ENCODE peak calls at places on chromosomes 13 and 19, in six cellular contexts. One of them, this sample, is unnamed.

GRCh38 chr13:112652512-112653458 is 37.1 kb upstream of the ATP11A start:
- DNase-seq in choroid plexus epithelial cell: no peak
- DNase-seq in epithelial cell of proximal tubule: no peak
- DNase-seq in left ventricle myocardium inferior: no peak
- DNase-seq in dorsolateral prefrontal cortex: no peak
- DNase-seq in CD8-positive, alpha-beta memory T cell: no peak
- DNase-seq in this sample: no peak

GRCh38 chr13:31797154-31797775 is 57.9 kb downstream of the RXFP2 start:
- DNase-seq in left ventricle myocardium inferior: no peak
- DNase-seq in epithelial cell of proximal tubule: no peak
- DNase-seq in CD8-positive, alpha-beta memory T cell: no peak
- DNase-seq in dorsolateral prefrontal cortex: no peak
- DNase-seq in choroid plexus epithelial cell: peak; percentile 54
- DNase-seq in this sample: peak; percentile 65

GRCh38 chr19:53182202-53182601 is 11.0 kb downstream of the ZNF665 start:
- DNase-seq in left ventricle myocardium inferior: no peak
- DNase-seq in CD8-positive, alpha-beta memory T cell: no peak
- DNase-seq in choroid plexus epithelial cell: peak; percentile 79
- DNase-seq in epithelial cell of proximal tubule: no peak
- DNase-seq in dorsolateral prefrontal cortex: no peak
- DNase-seq in this sample: no peak

GRCh38 chr13:95530178-95530577 is 22.3 kb upstream of the CLDN10 start:
- DNase-seq in CD8-positive, alpha-beta memory T cell: no peak
- DNase-seq in left ventricle myocardium inferior: no peak
- DNase-seq in choroid plexus epithelial cell: peak; percentile 41
- DNase-seq in epithelial cell of proximal tubule: peak; percentile 72
- DNase-seq in dorsolateral prefrontal cortex: no peak
- DNase-seq in this sample: peak; percentile 11

GRCh38 chr13:21528616-21529015 is 69.5 kb upstream of the ZDHHC20 start:
- DNase-seq in dorsolateral prefrontal cortex: no peak
- DNase-seq in left ventricle myocardium inferior: no peak
- DNase-seq in CD8-positive, alpha-beta memory T cell: no peak
- DNase-seq in choroid plexus epithelial cell: peak; percentile 67
- DNase-seq in epithelial cell of proximal tubule: peak; percentile 42
- DNase-seq in this sample: peak; percentile 86

GRCh38 chr19:1101337-1101698 is 2.5 kb upstream of the GPX4 start:
- DNase-seq in CD8-positive, alpha-beta memory T cell: no peak
- DNase-seq in left ventricle myocardium inferior: no peak
- DNase-seq in choroid plexus epithelial cell: no peak
- DNase-seq in dorsolateral prefrontal cortex: no peak
- DNase-seq in epithelial cell of proximal tubule: no peak
- DNase-seq in this sample: no peak

GRCh38 chr19:35715981-35716734 is 1.6 kb upstream of the KMT2B start:
- DNase-seq in choroid plexus epithelial cell: peak; percentile 41
- DNase-seq in epithelial cell of proximal tubule: no peak
- DNase-seq in left ventricle myocardium inferior: peak; percentile 70
- DNase-seq in dorsolateral prefrontal cortex: peak; percentile 65
- DNase-seq in CD8-positive, alpha-beta memory T cell: no peak
- DNase-seq in this sample: peak; percentile 36

GRCh38 chr19:49746206-49746958 is 16.7 kb downstream of the TSKS start:
- DNase-seq in CD8-positive, alpha-beta memory T cell: peak; percentile 55
- DNase-seq in choroid plexus epithelial cell: peak; percentile 64
- DNase-seq in left ventricle myocardium inferior: peak; percentile 38
- DNase-seq in epithelial cell of proximal tubule: no peak
- DNase-seq in dorsolateral prefrontal cortex: no peak
- DNase-seq in this sample: peak; percentile 32

GRCh38 chr13:99218126-99218525 is 17.5 kb downstream of the UBAC2 start:
- DNase-seq in epithelial cell of proximal tubule: no peak
- DNase-seq in dorsolateral prefrontal cortex: no peak
- DNase-seq in CD8-positive, alpha-beta memory T cell: no peak
- DNase-seq in left ventricle myocardium inferior: no peak
- DNase-seq in choroid plexus epithelial cell: no peak
- DNase-seq in this sample: no peak

GRCh38 chr19:29708553-29709439 is 6.3 kb downstream of the C19orf12 start:
- DNase-seq in epithelial cell of proximal tubule: peak; percentile 64
- DNase-seq in left ventricle myocardium inferior: peak; percentile 49
- DNase-seq in choroid plexus epithelial cell: peak; percentile 46
- DNase-seq in dorsolateral prefrontal cortex: no peak
- DNase-seq in CD8-positive, alpha-beta memory T cell: no peak
- DNase-seq in this sample: no peak

GRCh38 chr13:30125422-30126073 is 181.8 kb downstream of the KATNAL1 start:
- DNase-seq in epithelial cell of proximal tubule: peak; percentile 91
- DNase-seq in CD8-positive, alpha-beta memory T cell: no peak
- DNase-seq in dorsolateral prefrontal cortex: no peak
- DNase-seq in choroid plexus epithelial cell: peak; percentile 96
- DNase-seq in left ventricle myocardium inferior: no peak
- DNase-seq in this sample: peak; percentile 93

GRCh38 chr13:48709213-48709612 is 55.5 kb downstream of the CYSLTR2 start:
- DNase-seq in dorsolateral prefrontal cortex: no peak
- DNase-seq in epithelial cell of proximal tubule: no peak
- DNase-seq in CD8-positive, alpha-beta memory T cell: no peak
- DNase-seq in left ventricle myocardium inferior: no peak
- DNase-seq in choroid plexus epithelial cell: no peak
- DNase-seq in this sample: no peak

GRCh38 chr13:93900735-93901134 is 578.7 kb downstream of the DCT start:
- DNase-seq in epithelial cell of proximal tubule: no peak
- DNase-seq in dorsolateral prefrontal cortex: no peak
- DNase-seq in choroid plexus epithelial cell: peak; percentile 64
- DNase-seq in left ventricle myocardium inferior: no peak
- DNase-seq in CD8-positive, alpha-beta memory T cell: no peak
- DNase-seq in this sample: peak; percentile 11

GRCh38 chr13:94031609-94032008 is 447.9 kb downstream of the DCT start:
- DNase-seq in epithelial cell of proximal tubule: no peak
- DNase-seq in dorsolateral prefrontal cortex: no peak
- DNase-seq in CD8-positive, alpha-beta memory T cell: no peak
- DNase-seq in left ventricle myocardium inferior: no peak
- DNase-seq in choroid plexus epithelial cell: peak; percentile 20
- DNase-seq in this sample: no peak

GRCh38 chr19:2180881-2181617 is 17.3 kb downstream of the DOT1L start:
- DNase-seq in left ventricle myocardium inferior: no peak
- DNase-seq in choroid plexus epithelial cell: no peak
- DNase-seq in CD8-positive, alpha-beta memory T cell: no peak
- DNase-seq in dorsolateral prefrontal cortex: no peak
- DNase-seq in epithelial cell of proximal tubule: no peak
- DNase-seq in this sample: no peak

GRCh38 chr19:29714953-29715694 is at the start of gene C19orf12:
- DNase-seq in CD8-positive, alpha-beta memory T cell: peak; percentile 68
- DNase-seq in epithelial cell of proximal tubule: no peak
- DNase-seq in choroid plexus epithelial cell: peak; percentile 30
- DNase-seq in dorsolateral prefrontal cortex: peak; percentile 58
- DNase-seq in left ventricle myocardium inferior: peak; percentile 64
- DNase-seq in this sample: peak; percentile 42

GRCh38 chr13:98746968-98747367 is 5.5 kb downstream of the SLC15A1 start:
- DNase-seq in dorsolateral prefrontal cortex: no peak
- DNase-seq in choroid plexus epithelial cell: peak; percentile 34
- DNase-seq in CD8-positive, alpha-beta memory T cell: no peak
- DNase-seq in left ventricle myocardium inferior: no peak
- DNase-seq in epithelial cell of proximal tubule: peak; percentile 67
- DNase-seq in this sample: peak; percentile 37

GRCh38 chr19:10882108-10882457 is 10.7 kb downstream of the CARM1 start:
- DNase-seq in choroid plexus epithelial cell: no peak
- DNase-seq in CD8-positive, alpha-beta memory T cell: no peak
- DNase-seq in left ventricle myocardium inferior: peak; percentile 48
- DNase-seq in epithelial cell of proximal tubule: no peak
- DNase-seq in dorsolateral prefrontal cortex: no peak
- DNase-seq in this sample: no peak

GRCh38 chr19:53903055-53903680 is 5.9 kb upstream of the CACNG7 start:
- DNase-seq in epithelial cell of proximal tubule: no peak
- DNase-seq in CD8-positive, alpha-beta memory T cell: peak; percentile 65
- DNase-seq in dorsolateral prefrontal cortex: no peak
- DNase-seq in left ventricle myocardium inferior: no peak
- DNase-seq in choroid plexus epithelial cell: peak; percentile 55
- DNase-seq in this sample: no peak

GRCh38 chr19:46731007-46731501 is 14.1 kb upstream of the PRKD2 start:
- DNase-seq in CD8-positive, alpha-beta memory T cell: no peak
- DNase-seq in left ventricle myocardium inferior: no peak
- DNase-seq in dorsolateral prefrontal cortex: no peak
- DNase-seq in epithelial cell of proximal tubule: no peak
- DNase-seq in choroid plexus epithelial cell: peak; percentile 93
- DNase-seq in this sample: peak; percentile 78

DNA sequence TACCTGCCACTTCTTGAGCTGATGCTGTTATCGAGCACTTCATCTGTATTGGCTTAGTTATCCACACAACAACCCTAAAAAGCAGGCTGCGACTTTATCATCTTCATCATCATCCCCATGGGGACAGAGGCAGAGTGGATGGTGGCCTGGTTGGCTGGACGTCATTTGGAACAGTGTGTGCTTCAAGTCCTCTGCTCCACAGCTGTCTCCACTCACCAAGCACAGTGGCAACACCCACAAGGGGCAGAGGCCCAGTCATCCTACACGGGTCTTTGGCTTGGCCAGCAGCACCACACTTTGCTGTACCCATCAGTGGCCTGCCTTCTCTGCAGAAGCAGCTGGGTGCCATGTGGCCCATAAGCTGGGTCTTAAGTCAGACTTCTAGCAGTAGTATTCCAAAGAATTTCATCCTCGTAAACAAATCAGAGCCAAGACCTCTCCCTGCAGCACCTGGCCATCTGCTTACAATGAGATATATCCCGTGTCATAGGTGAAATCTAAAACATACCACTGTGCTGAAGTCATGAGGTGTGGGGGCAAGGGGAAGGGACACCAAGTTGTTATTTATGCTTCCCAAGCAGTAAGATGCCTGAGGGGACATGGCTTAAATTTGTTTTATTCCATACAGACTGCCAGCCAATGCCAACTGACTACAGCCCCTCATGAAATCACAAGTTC is 47.9 kb upstream of the EPHX3 start:
- DNase-seq in epithelial cell of proximal tubule: no peak
- DNase-seq in choroid plexus epithelial cell: no peak
- DNase-seq in left ventricle myocardium inferior: peak; percentile 69
- DNase-seq in CD8-positive, alpha-beta memory T cell: no peak
- DNase-seq in dorsolateral prefrontal cortex: no peak
- DNase-seq in this sample: peak; percentile 67
- H3K4me3 ChIP-seq in epithelial cell of proximal tubule: no peak overlapping the region
- H3K4me3 ChIP-seq in choroid plexus epithelial cell: no peak overlapping the region
- H3K4me3 ChIP-seq in left ventricle myocardium inferior: peak overlapping the region; percentile 12
- H3K4me3 ChIP-seq in CD8-positive, alpha-beta memory T cell: no peak overlapping the region
- H3K4me3 ChIP-seq in dorsolateral prefrontal cortex: no peak overlapping the region
- H3K4me3 ChIP-seq in this sample: no peak overlapping the region

DNA sequence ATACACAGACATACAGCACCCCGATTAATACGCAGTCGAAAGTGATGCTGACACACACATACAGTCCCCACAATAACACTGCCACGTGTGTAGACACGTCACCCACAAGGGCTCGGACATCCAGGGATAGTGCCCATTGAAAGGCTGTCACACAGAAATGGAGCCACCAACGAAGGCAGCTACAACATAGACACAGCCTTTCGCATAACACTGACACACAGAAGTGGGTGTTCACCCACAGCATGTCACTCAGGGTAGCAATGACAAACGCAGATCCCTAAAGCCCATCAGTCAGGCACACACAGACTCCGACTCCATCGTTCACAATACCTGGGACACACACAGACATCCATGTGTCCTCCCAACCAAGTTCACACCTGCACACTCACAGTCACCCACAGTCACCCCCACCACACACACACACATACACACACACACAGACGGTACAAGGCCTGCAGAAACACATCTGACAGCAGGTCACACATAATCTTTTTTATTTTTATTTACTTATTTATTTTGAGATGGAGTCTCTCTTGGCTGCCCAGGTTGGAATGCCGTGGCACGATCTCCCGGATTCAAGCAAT is 10.4 kb upstream of the NANOS3 start:
- DNase-seq in epithelial cell of proximal tubule: no peak
- DNase-seq in CD8-positive, alpha-beta memory T cell: no peak
- DNase-seq in choroid plexus epithelial cell: no peak
- DNase-seq in dorsolateral prefrontal cortex: peak; percentile 53
- DNase-seq in left ventricle myocardium inferior: no peak
- DNase-seq in this sample: no peak
- H3K4me3 ChIP-seq in epithelial cell of proximal tubule: peak overlapping the region; percentile 60
- H3K4me3 ChIP-seq in CD8-positive, alpha-beta memory T cell: peak overlapping the region; percentile 23
- H3K4me3 ChIP-seq in choroid plexus epithelial cell: peak overlapping the region; percentile 57
- H3K4me3 ChIP-seq in dorsolateral prefrontal cortex: peak overlapping the region; percentile 76
- H3K4me3 ChIP-seq in left ventricle myocardium inferior: peak overlapping the region; percentile 85
- H3K4me3 ChIP-seq in this sample: peak overlapping the region; percentile 63

GRCh38 chr19:39970674-39971379 is at the start of gene PSMC4:
- DNase-seq in epithelial cell of proximal tubule: peak; percentile 94
- DNase-seq in choroid plexus epithelial cell: peak; percentile 100
- DNase-seq in left ventricle myocardium inferior: peak; percentile 97
- DNase-seq in CD8-positive, alpha-beta memory T cell: peak; percentile 99
- DNase-seq in dorsolateral prefrontal cortex: peak; percentile 97
- DNase-seq in this sample: peak; percentile 99
- H3K4me3 ChIP-seq in epithelial cell of proximal tubule: peak within 1 kb of the TSS; percentile 83
- H3K4me3 ChIP-seq in choroid plexus epithelial cell: peak within 1 kb of the TSS; percentile 76
- H3K4me3 ChIP-seq in left ventricle myocardium inferior: peak within 1 kb of the TSS; percentile 84
- H3K4me3 ChIP-seq in CD8-positive, alpha-beta memory T cell: peak within 1 kb of the TSS; percentile 84
- H3K4me3 ChIP-seq in dorsolateral prefrontal cortex: peak within 1 kb of the TSS; percentile 95
- H3K4me3 ChIP-seq in this sample: peak within 1 kb of the TSS; percentile 91

GRCh38 chr13:97002581-97002980 is 8.3 kb upstream of the OXGR1 start:
- DNase-seq in epithelial cell of proximal tubule: no peak
- DNase-seq in left ventricle myocardium inferior: no peak
- DNase-seq in dorsolateral prefrontal cortex: no peak
- DNase-seq in CD8-positive, alpha-beta memory T cell: no peak
- DNase-seq in choroid plexus epithelial cell: no peak
- DNase-seq in this sample: no peak
- H3K4me3 ChIP-seq in epithelial cell of proximal tubule: no peak overlapping the region
- H3K4me3 ChIP-seq in left ventricle myocardium inferior: no peak overlapping the region
- H3K4me3 ChIP-seq in dorsolateral prefrontal cortex: no peak overlapping the region
- H3K4me3 ChIP-seq in CD8-positive, alpha-beta memory T cell: no peak overlapping the region
- H3K4me3 ChIP-seq in choroid plexus epithelial cell: no peak overlapping the region
- H3K4me3 ChIP-seq in this sample: no peak overlapping the region

DNA sequence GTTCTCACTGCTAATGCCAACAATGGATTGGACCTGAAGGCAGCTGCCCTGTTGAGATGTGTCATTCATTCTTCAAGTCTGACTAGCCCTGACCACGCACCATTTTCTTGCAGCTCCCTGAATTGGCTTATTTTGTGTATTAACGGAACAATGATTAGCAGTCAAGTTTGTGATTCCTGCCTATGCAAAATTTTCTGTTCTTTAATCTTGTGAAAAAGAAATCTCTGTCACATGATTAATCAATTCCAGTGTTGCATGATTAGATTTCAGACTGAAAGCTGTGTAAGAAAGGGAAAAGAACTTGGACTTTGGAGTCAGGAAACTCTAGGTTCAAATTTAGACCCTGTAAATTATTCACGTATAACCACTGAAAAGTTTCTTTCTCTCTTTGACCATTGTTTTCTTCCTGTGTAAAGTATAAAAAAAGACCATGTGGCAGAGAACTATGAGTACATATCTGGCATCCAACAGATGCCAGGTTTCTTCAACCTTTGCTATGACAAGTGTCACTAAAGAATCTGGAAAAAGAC is 64.5 kb upstream of the SLC10A2 start:
- DNase-seq in CD8-positive, alpha-beta memory T cell: no peak
- DNase-seq in choroid plexus epithelial cell: no peak
- DNase-seq in epithelial cell of proximal tubule: peak; percentile 96
- DNase-seq in dorsolateral prefrontal cortex: no peak
- DNase-seq in left ventricle myocardium inferior: no peak
- DNase-seq in this sample: no peak
- H3K4me3 ChIP-seq in CD8-positive, alpha-beta memory T cell: no peak overlapping the region
- H3K4me3 ChIP-seq in choroid plexus epithelial cell: no peak overlapping the region
- H3K4me3 ChIP-seq in epithelial cell of proximal tubule: peak overlapping the region; percentile 15
- H3K4me3 ChIP-seq in dorsolateral prefrontal cortex: no peak overlapping the region
- H3K4me3 ChIP-seq in left ventricle myocardium inferior: no peak overlapping the region
- H3K4me3 ChIP-seq in this sample: no peak overlapping the region